ENCODE peak calls at places on chromosomes 16 and 17, in ten cellular contexts. K is CD4-positive, alpha-beta T cell; F is activated CD8-positive, alpha-beta T cell treated with anti-CD3 and anti-CD28 coated beads, Interleukin-2, amount 10 ng/mL, durations not matched to agents 7 days and 5 days; J is pancreas; O is A549; B is WTC11; X is activated naive CD8-positive, alpha-beta T cell treated with anti-CD3 and anti-CD28 coated beads, Interleukin-2, amount 10 ng/mL, durations not matched to agents 7 days and 5 days; A is upper lobe of left lung; T is activated B cell treated with CpG ODN at 0.5 μM for 24 hours; Y is CD8-positive, alpha-beta T cell. P is an unnamed sample.

GRCh38 chr16:23950291-23950894 is 114.6 kb downstream of the PRKCB start:
- ATAC-seq in K (no peak), F (peak; percentile 21), J (no peak), O (no peak), B (no peak), X (peak; percentile 1), A (no peak), T (no peak), Y (no peak), P (no peak)

GRCh38 chr16:58195771-58196170 is 2.1 kb downstream of the CSNK2A2 start:
- ATAC-seq in K (no peak), F (no peak), J (no peak), O (no peak), B (no peak), X (no peak), A (no peak), T (no peak), Y (no peak), P (no peak)

GRCh38 chr16:63461248-63461841 is 1425.1 kb upstream of the CDH8 start:
- ATAC-seq in K (no peak), F (no peak), J (peak; percentile 63), O (peak; percentile 40), B (peak; percentile 77), X (no peak), A (peak; percentile 41), T (no peak), Y (no peak), P (no peak)

GRCh38 chr16:19776565-19776964 is 58.5 kb downstream of the IQCK start:
- ATAC-seq in K (no peak), F (no peak), J (no peak), O (no peak), B (no peak), X (no peak), A (no peak), T (no peak), Y (no peak), P (no peak)

GRCh38 chr16:65532218-65532617 is 410.4 kb upstream of the CDH11 start:
- ATAC-seq in K (no peak), F (no peak), J (no peak), O (no peak), B (no peak), X (no peak), A (no peak), T (no peak), Y (no peak), P (no peak)

GRCh38 chr17:40810505-40810904 is 10.7 kb upstream of the KRT28 start:
- ATAC-seq in K (no peak), F (no peak), J (no peak), O (peak; percentile 82), B (no peak), X (no peak), A (no peak), T (no peak), Y (no peak), P (no peak)

GRCh38 chr17:50184611-50185398 is 16.6 kb downstream of the COL1A1 start:
- ATAC-seq in K (no peak), F (no peak), J (peak; percentile 17), O (peak; percentile 11), B (peak; percentile 9), X (no peak), A (peak; percentile 7), T (no peak), Y (no peak), P (peak; percentile 79)

GRCh38 chr16:68281368-68282063 is 17.2 kb downstream of the SLC7A6 start:
- ATAC-seq in K (peak; percentile 61), F (peak; percentile 19), J (no peak), O (no peak), B (no peak), X (peak; percentile 26), A (no peak), T (no peak), Y (peak; percentile 51), P (no peak)

GRCh38 chr17:44794699-44795413 is 35.2 kb downstream of the GJC1 start:
- ATAC-seq in K (no peak), F (no peak), J (peak; percentile 54), O (peak; percentile 81), B (no peak), X (no peak), A (peak; percentile 70), T (no peak), Y (no peak), P (peak; percentile 32)